ENCODE peak calls at places on chromosomes 2 and 18, in five cellular contexts. Z, S, Q, O and N are unnamed samples.

GRCh38 chr2:72973566-72974435 is 56.5 kb downstream of the EMX1 start:
- DNase-seq in Z (peak; percentile 30), S (peak; percentile 26), Q (peak; percentile 75), O (no peak), N (no peak)

GRCh38 chr2:217466799-217467198 is 536.0 kb downstream of the TNS1 start:
- DNase-seq in Z (no peak), S (no peak), Q (no peak), O (no peak), N (no peak)

GRCh38 chr2:44450806-44451205 is 89.1 kb downstream of the CAMKMT start:
- DNase-seq in Z (no peak), S (no peak), Q (no peak), O (no peak), N (no peak)

GRCh38 chr2:176063958-176064357 is 19.8 kb downstream of the EVX2 start:
- DNase-seq in Z (no peak), S (no peak), Q (no peak), O (no peak), N (no peak)

GRCh38 chr2:143710879-143711278 is 581.7 kb downstream of the ARHGAP15 start:
- DNase-seq in Z (no peak), S (no peak), Q (no peak), O (no peak), N (no peak)

GRCh38 chr2:100679211-100679610 is 116.4 kb downstream of the PDCL3 start:
- DNase-seq in Z (no peak), S (no peak), Q (no peak), O (no peak), N (peak; percentile 42)

GRCh38 chr2:145027073-145027459 is 507.1 kb upstream of the ZEB2 start:
- DNase-seq in Z (no peak), S (no peak), Q (no peak), O (no peak), N (no peak)

GRCh38 chr2:134623796-134624195 is 95.0 kb downstream of the TMEM163 start:
- DNase-seq in Z (no peak), S (no peak), Q (no peak), O (no peak), N (no peak)

GRCh38 chr18:70181015-70181414 is 24.5 kb downstream of the RTTN start:
- DNase-seq in Z (no peak), S (no peak), Q (no peak), O (no peak), N (no peak)

GRCh38 chr2:196415384-196415783 is 224.1 kb upstream of the CCDC150 start:
- DNase-seq in Z (no peak), S (no peak), Q (peak; percentile 1), O (no peak), N (no peak)

GRCh38 chr2:240250985-240251847 is 110.8 kb upstream of the OTOS start:
- DNase-seq in Z (peak; percentile 90), S (peak; percentile 8), Q (no peak), O (peak; percentile 99), N (peak; percentile 96)

GRCh38 chr18:22211660-22212059 is 42.3 kb downstream of the GATA6 start:
- DNase-seq in Z (no peak), S (no peak), Q (no peak), O (no peak), N (no peak)

GRCh38 chr2:54908591-54908990 is 141.7 kb downstream of the RTN4 start:
- DNase-seq in Z (no peak), S (no peak), Q (no peak), O (no peak), N (no peak)

GRCh38 chr2:201363857-201364560 is 6.9 kb upstream of the FLACC1 start:
- DNase-seq in Z (no peak), S (no peak), Q (peak; percentile 70), O (no peak), N (no peak)

GRCh38 chr18:13813271-13813849 is 10.6 kb upstream of the MC5R start:
- DNase-seq in Z (peak; percentile 38), S (peak; percentile 63), Q (peak; percentile 64), O (no peak), N (peak; percentile 76)

GRCh38 chr2:137838255-137839092 is 125.8 kb upstream of the HNMT start:
- DNase-seq in Z (no peak), S (no peak), Q (peak; percentile 50), O (no peak), N (no peak)

GRCh38 chr2:33153008-33153407 is 206.3 kb downstream of the LTBP1 start:
- DNase-seq in Z (no peak), S (no peak), Q (no peak), O (no peak), N (no peak)

GRCh38 chr18:75658330-75658729 is 230.8 kb upstream of the SMIM21 start:
- DNase-seq in Z (no peak), S (no peak), Q (no peak), O (no peak), N (no peak)

GRCh38 chr2:126744640-126745039 is 88.7 kb downstream of the GYPC start:
- DNase-seq in Z (no peak), S (no peak), Q (no peak), O (no peak), N (peak; percentile 26)

GRCh38 chr2:24821433-24821891 is 28.2 kb downstream of the CENPO start:
- DNase-seq in Z (no peak), S (no peak), Q (no peak), O (no peak), N (peak; percentile 42)

GRCh38 chr18:75209129-75209951 is at the start of gene PTGR3:
- DNase-seq in Z (peak; percentile 93), S (peak; percentile 76), Q (peak; percentile 70), O (peak; percentile 92), N (peak; percentile 87)

GRCh38 chr2:63163231-63163845 is 112.7 kb downstream of the OTX1 start:
- DNase-seq in Z (no peak), S (no peak), Q (no peak), O (no peak), N (no peak)

GRCh38 chr2:203646266-203646864 is 60.1 kb upstream of the CD28 start:
- DNase-seq in Z (no peak), S (no peak), Q (no peak), O (no peak), N (no peak)

GRCh38 chr2:215724171-215724570 is 288.3 kb upstream of the FN1 start:
- DNase-seq in Z (no peak), S (no peak), Q (no peak), O (no peak), N (no peak)

GRCh38 chr2:189580267-189580661 is 322 bp downstream of the SLC40A1 start:
- DNase-seq in Z (peak; percentile 31), S (no peak), Q (no peak), O (peak; percentile 67), N (no peak)

GRCh38 chr2:33212151-33212550 is 264.3 kb upstream of the RASGRP3 start:
- DNase-seq in Z (no peak), S (no peak), Q (no peak), O (peak; percentile 79), N (peak; percentile 66)

GRCh38 chr2:88199912-88200682 is 30.0 kb downstream of the THNSL2 start:
- DNase-seq in Z (peak; percentile 28), S (peak; percentile 30), Q (no peak), O (no peak), N (no peak)

GRCh38 chr2:233445152-233445830 is 91.0 kb downstream of the DGKD start:
- DNase-seq in Z (no peak), S (no peak), Q (no peak), O (peak; percentile 61), N (no peak)

GRCh38 chr2:106091219-106091618 is 102.9 kb downstream of the UXS1 start:
- DNase-seq in Z (no peak), S (no peak), Q (no peak), O (no peak), N (no peak)

GRCh38 chr2:95270541-95271081 is 3.6 kb upstream of the PROM2 start:
- DNase-seq in Z (no peak), S (no peak), Q (no peak), O (peak; percentile 47), N (peak; percentile 38)

GRCh38 chr2:95272781-95273180 is 1.5 kb upstream of the PROM2 start:
- DNase-seq in Z (peak; percentile 2), S (no peak), Q (no peak), O (no peak), N (no peak)

GRCh38 chr2:95273911-95274290 is 348 bp upstream of the PROM2 start:
- DNase-seq in Z (no peak), S (no peak), Q (no peak), O (no peak), N (no peak)

GRCh38 chr2:95271381-95271971 is 2.8 kb upstream of the PROM2 start:
- DNase-seq in Z (no peak), S (no peak), Q (no peak), O (peak; percentile 40), N (peak; percentile 32)

DNA sequence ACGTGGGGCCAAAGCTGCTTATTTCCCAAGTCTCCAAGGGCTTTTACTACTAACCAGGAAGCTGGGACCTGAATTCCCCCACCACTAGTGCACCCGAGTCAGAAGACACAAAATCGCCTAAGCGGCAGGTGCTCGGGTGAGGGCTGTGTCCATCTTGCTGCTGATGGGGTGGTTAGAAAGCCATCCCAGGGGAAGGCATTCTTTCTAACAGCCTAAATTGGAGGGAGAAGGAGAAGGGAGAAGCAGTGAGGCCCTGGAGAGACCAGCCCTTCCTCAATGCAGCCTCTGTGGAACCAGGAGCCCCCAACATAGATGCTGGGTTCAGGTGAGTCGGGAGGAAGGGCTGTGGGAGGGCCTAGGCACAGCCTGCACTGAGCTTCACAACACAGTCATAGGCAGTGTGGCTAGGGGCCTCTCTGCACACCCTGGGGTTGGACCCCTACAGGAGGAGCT is 1.9 kb upstream of the PROM2 start:
- DNase-seq in Z (peak; percentile 1), S (no peak), Q (no peak), O (peak; percentile 21), N (no peak)
- H3K9me3 ChIP-seq in Z (no peaks in the 10 kb centered on the region), S (no peaks in the 10 kb centered on the region), Q (no peaks in the 10 kb centered on the region), O (no peaks in the 10 kb centered on the region), N (no peaks in the 10 kb centered on the region)

GRCh38 chr18:73318732-73319479 is 451.1 kb upstream of the NETO1 start:
- DNase-seq in Z (peak; percentile 23), S (no peak), Q (no peak), O (no peak), N (no peak)

GRCh38 chr18:73315381-73315780 is 447.6 kb upstream of the NETO1 start:
- DNase-seq in Z (no peak), S (no peak), Q (no peak), O (no peak), N (no peak)

GRCh38 chr18:73316513-73316912 is 448.7 kb upstream of the NETO1 start:
- DNase-seq in Z (no peak), S (no peak), Q (no peak), O (no peak), N (no peak)
- H3K9me3 ChIP-seq in Z (no peaks in the 10 kb centered on the region), S (no peaks in the 10 kb centered on the region), Q (no peaks in the 10 kb centered on the region), O (no peaks in the 10 kb centered on the region), N (no peaks in the 10 kb centered on the region)

GRCh38 chr18:6949800-6950586 is 167.6 kb downstream of the LAMA1 start:
- DNase-seq in Z (no peak), S (no peak), Q (no peak), O (no peak), N (no peak)
- H3K9me3 ChIP-seq in Z (no peaks in the 10 kb centered on the region), S (no peaks in the 10 kb centered on the region), Q (no peaks in the 10 kb centered on the region), O (no peaks in the 10 kb centered on the region), N (no peaks in the 10 kb centered on the region)

GRCh38 chr2:171630812-171631626 is 56.2 kb upstream of the DYNC1I2 start:
- DNase-seq in Z (no peak), S (no peak), Q (peak; percentile 49), O (no peak), N (no peak)
- H3K9me3 ChIP-seq in Z (peaks cover 18% of the 10 kb centered on the region), S (no peaks in the 10 kb centered on the region), Q (peaks cover 34% of the 10 kb centered on the region), O (no peaks in the 10 kb centered on the region), N (no peaks in the 10 kb centered on the region)

DNA sequence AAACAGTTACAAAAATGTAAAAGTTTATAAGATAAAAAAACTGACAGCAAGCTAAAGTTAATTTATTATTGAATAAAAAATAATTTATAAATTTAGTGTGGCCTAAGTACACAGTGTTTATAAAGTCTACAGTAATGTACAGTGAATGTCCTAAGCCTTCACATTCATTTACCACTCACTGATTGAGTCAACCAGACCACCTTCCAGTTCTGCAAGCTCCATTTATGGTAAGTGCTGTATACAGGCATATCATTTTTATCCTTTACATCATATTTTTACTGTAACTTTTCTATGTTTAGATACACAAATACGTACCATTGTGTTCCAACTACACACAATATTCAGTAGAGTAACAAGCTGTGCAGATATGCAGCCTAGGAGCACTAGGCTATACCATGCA is 184.2 kb upstream of the LRATD1 start:
- DNase-seq in Z (no peak), S (no peak), Q (no peak), O (no peak), N (no peak)
- H3K9me3 ChIP-seq in Z (no peaks in the 10 kb centered on the region), S (no peaks in the 10 kb centered on the region), Q (no peaks in the 10 kb centered on the region), O (no peaks in the 10 kb centered on the region), N (no peaks in the 10 kb centered on the region)